ENCODE peak calls at places on chromosomes 13 and 19, in six cellular contexts. One of them, this sample, is unnamed.

GRCh38 chr19:51971624-51972023 is 15.0 kb downstream of the ZNF350 start:
- DNase-seq in iPS-NIHi11: no peak
- DNase-seq in T-helper 1 cell: no peak
- DNase-seq in CD8-positive, alpha-beta T cell: no peak
- DNase-seq in neuronal stem cell: no peak
- DNase-seq in thoracic aorta: no peak
- DNase-seq in this sample: no peak

GRCh38 chr13:50636007-50636704 is 207.3 kb downstream of the DLEU7 start:
- DNase-seq in neuronal stem cell: peak
- DNase-seq in CD8-positive, alpha-beta T cell: no peak
- DNase-seq in iPS-NIHi11: peak
- DNase-seq in thoracic aorta: no peak
- DNase-seq in T-helper 1 cell: no peak
- DNase-seq in this sample: peak

GRCh38 chr19:1106841-1107654 is 3.3 kb downstream of the GPX4 start:
- DNase-seq in T-helper 1 cell: no peak
- DNase-seq in neuronal stem cell: no peak
- DNase-seq in iPS-NIHi11: no peak
- DNase-seq in thoracic aorta: no peak
- DNase-seq in CD8-positive, alpha-beta T cell: no peak
- DNase-seq in this sample: peak

GRCh38 chr13:41054212-41054877 is 7.0 kb upstream of the WBP4 start:
- DNase-seq in neuronal stem cell: no peak
- DNase-seq in thoracic aorta: no peak
- DNase-seq in T-helper 1 cell: peak
- DNase-seq in iPS-NIHi11: no peak
- DNase-seq in CD8-positive, alpha-beta T cell: peak
- DNase-seq in this sample: no peak

GRCh38 chr13:105462981-105463380 is 1072.5 kb downstream of the EFNB2 start:
- DNase-seq in T-helper 1 cell: no peak
- DNase-seq in iPS-NIHi11: no peak
- DNase-seq in thoracic aorta: no peak
- DNase-seq in neuronal stem cell: no peak
- DNase-seq in CD8-positive, alpha-beta T cell: no peak
- DNase-seq in this sample: no peak

GRCh38 chr19:48113190-48113917 is 2.7 kb upstream of the PLA2G4C start:
- DNase-seq in thoracic aorta: no peak
- DNase-seq in neuronal stem cell: no peak
- DNase-seq in CD8-positive, alpha-beta T cell: no peak
- DNase-seq in T-helper 1 cell: no peak
- DNase-seq in iPS-NIHi11: no peak
- DNase-seq in this sample: no peak

GRCh38 chr13:33927315-33927714 is 109.4 kb downstream of the RFC3 start:
- DNase-seq in neuronal stem cell: no peak
- DNase-seq in T-helper 1 cell: no peak
- DNase-seq in thoracic aorta: no peak
- DNase-seq in CD8-positive, alpha-beta T cell: no peak
- DNase-seq in iPS-NIHi11: no peak
- DNase-seq in this sample: no peak

GRCh38 chr13:21074601-21075302 is 13.4 kb upstream of the LATS2 start:
- DNase-seq in T-helper 1 cell: no peak
- DNase-seq in iPS-NIHi11: no peak
- DNase-seq in thoracic aorta: no peak
- DNase-seq in CD8-positive, alpha-beta T cell: peak
- DNase-seq in neuronal stem cell: no peak
- DNase-seq in this sample: no peak

GRCh38 chr13:114110091-114110829 is 22.2 kb downstream of the RASA3 start:
- DNase-seq in CD8-positive, alpha-beta T cell: peak
- DNase-seq in thoracic aorta: no peak
- DNase-seq in neuronal stem cell: no peak
- DNase-seq in iPS-NIHi11: peak
- DNase-seq in T-helper 1 cell: peak
- DNase-seq in this sample: peak

GRCh38 chr13:113724780-113725315 is 34.2 kb upstream of the TMEM255B start:
- DNase-seq in T-helper 1 cell: peak
- DNase-seq in neuronal stem cell: peak
- DNase-seq in thoracic aorta: peak
- DNase-seq in CD8-positive, alpha-beta T cell: peak
- DNase-seq in iPS-NIHi11: peak
- DNase-seq in this sample: peak

GRCh38 chr13:35723820-35724219 is 247.3 kb upstream of the MAB21L1 start:
- DNase-seq in neuronal stem cell: no peak
- DNase-seq in iPS-NIHi11: no peak
- DNase-seq in CD8-positive, alpha-beta T cell: no peak
- DNase-seq in T-helper 1 cell: no peak
- DNase-seq in thoracic aorta: no peak
- DNase-seq in this sample: peak

GRCh38 chr19:21877976-21878375 is 42.0 kb upstream of the ZNF43 start:
- DNase-seq in iPS-NIHi11: no peak
- DNase-seq in CD8-positive, alpha-beta T cell: no peak
- DNase-seq in thoracic aorta: no peak
- DNase-seq in neuronal stem cell: no peak
- DNase-seq in T-helper 1 cell: no peak
- DNase-seq in this sample: no peak

GRCh38 chr19:55642153-55643002 is 1.1 kb upstream of the ZNF581 start:
- DNase-seq in neuronal stem cell: no peak
- DNase-seq in T-helper 1 cell: no peak
- DNase-seq in iPS-NIHi11: no peak
- DNase-seq in thoracic aorta: no peak
- DNase-seq in CD8-positive, alpha-beta T cell: peak
- DNase-seq in this sample: peak

GRCh38 chr13:28489536-28489935 is 5.4 kb downstream of the FLT1 start:
- DNase-seq in CD8-positive, alpha-beta T cell: no peak
- DNase-seq in thoracic aorta: no peak
- DNase-seq in T-helper 1 cell: no peak
- DNase-seq in iPS-NIHi11: no peak
- DNase-seq in neuronal stem cell: no peak
- DNase-seq in this sample: no peak

GRCh38 chr13:82740442-82740841 is 1141.8 kb downstream of the SLITRK1 start:
- DNase-seq in thoracic aorta: no peak
- DNase-seq in CD8-positive, alpha-beta T cell: no peak
- DNase-seq in neuronal stem cell: no peak
- DNase-seq in T-helper 1 cell: no peak
- DNase-seq in iPS-NIHi11: no peak
- DNase-seq in this sample: no peak

GRCh38 chr13:102799544-102800144 is 725 bp downstream of the BIVM start:
- DNase-seq in T-helper 1 cell: no peak
- DNase-seq in thoracic aorta: no peak
- DNase-seq in neuronal stem cell: peak
- DNase-seq in iPS-NIHi11: peak
- DNase-seq in CD8-positive, alpha-beta T cell: no peak
- DNase-seq in this sample: peak